ENCODE peak calls at places on chromosomes 11 and 22, in five cellular contexts. T is RWPE1, I is astrocyte of the cerebellum, O is HFFc6, Q is left ventricle myocardium inferior. F is an unnamed sample.

GRCh38 chr11:10067629-10068300 is 226.3 kb downstream of the SBF2 start:
- DNase-seq in T (no peak), I (no peak), O (no peak), Q (no peak), F (no peak)

GRCh38 chr22:23315341-23315917 is 135.1 kb downstream of the BCR start:
- DNase-seq in T (peak; percentile 22), I (peak; percentile 20), O (peak; percentile 85), Q (peak; percentile 68), F (peak; percentile 70)

GRCh38 chr11:82937554-82937953 is 36.0 kb downstream of the DDIAS start:
- DNase-seq in T (no peak), I (no peak), O (no peak), Q (no peak), F (no peak)

GRCh38 chr11:57778318-57779037 is 16.9 kb downstream of the CTNND1 start:
- DNase-seq in T (peak; percentile 91), I (peak; percentile 100), O (peak; percentile 95), Q (peak; percentile 92), F (no peak)

GRCh38 chr11:110453684-110454354 is 24.1 kb downstream of the FDX1 start:
- DNase-seq in T (no peak), I (no peak), O (no peak), Q (no peak), F (peak; percentile 39)

GRCh38 chr22:43345761-43346261 is 2.6 kb upstream of the SCUBE1 start:
- DNase-seq in T (no peak), I (no peak), O (no peak), Q (no peak), F (no peak)

GRCh38 chr11:32931605-32932004 is 39.0 kb downstream of the QSER1 start:
- DNase-seq in T (no peak), I (no peak), O (no peak), Q (no peak), F (no peak)

GRCh38 chr11:65288706-65289536 is 25.7 kb upstream of the CDC42EP2 start:
- DNase-seq in T (no peak), I (no peak), O (no peak), Q (peak; percentile 76), F (no peak)

GRCh38 chr11:132068556-132068955 is 698.1 kb downstream of the NTM start:
- DNase-seq in T (no peak), I (no peak), O (no peak), Q (no peak), F (no peak)

GRCh38 chr22:41563051-41563711 is 2.4 kb downstream of the CSDC2 start:
- DNase-seq in T (peak; percentile 48), I (no peak), O (peak; percentile 76), Q (no peak), F (no peak)

GRCh38 chr22:49230194-49230577 is 597.5 kb downstream of the BRD1 start:
- DNase-seq in T (no peak), I (no peak), O (no peak), Q (no peak), F (no peak)

GRCh38 chr11:19631657-19632325 is 80.8 kb upstream of the NAV2 start:
- DNase-seq in T (no peak), I (no peak), O (no peak), Q (no peak), F (no peak)

GRCh38 chr11:126722006-126722736 is 278.4 kb downstream of the KIRREL3 start:
- DNase-seq in T (no peak), I (no peak), O (no peak), Q (no peak), F (no peak)

GRCh38 chr22:40232624-40233023 is 54.9 kb downstream of the TNRC6B start:
- DNase-seq in T (no peak), I (no peak), O (no peak), Q (no peak), F (no peak)

GRCh38 chr11:73186886-73187285 is 31.2 kb upstream of the P2RY2 start:
- DNase-seq in T (no peak), I (no peak), O (no peak), Q (no peak), F (no peak)

GRCh38 chr22:50035131-50035881 is 22.7 kb upstream of the IL17REL start:
- DNase-seq in T (no peak), I (no peak), O (no peak), Q (no peak), F (no peak)

GRCh38 chr11:45592581-45592980 is 72.8 kb downstream of the CHST1 start:
- DNase-seq in T (no peak), I (no peak), O (no peak), Q (no peak), F (no peak)

GRCh38 chr11:209275-210121 is 2.0 kb downstream of the RIC8A start:
- DNase-seq in T (no peak), I (no peak), O (no peak), Q (no peak), F (no peak)

GRCh38 chr11:117912497-117912896 is 16.7 kb downstream of the TMPRSS13 start:
- DNase-seq in T (no peak), I (no peak), O (no peak), Q (no peak), F (no peak)

GRCh38 chr11:123526918-123527317 is 96.8 kb downstream of the GRAMD1B start:
- DNase-seq in T (no peak), I (no peak), O (no peak), Q (no peak), F (no peak)
- TF ChIP-seq CTCF in T (no peak), I (no peak), O (no peak), Q (no peak), F (no peak)

GRCh38 chr22:17890245-17890671 is 116.0 kb upstream of the BID start:
- DNase-seq in T (peak; percentile 6), I (no peak), O (no peak), Q (no peak), F (no peak)

GRCh38 chr22:17890892-17891291 is 116.6 kb upstream of the BID start:
- DNase-seq in T (no peak), I (no peak), O (no peak), Q (no peak), F (no peak)

GRCh38 chr22:17893900-17894299 is 119.6 kb upstream of the BID start:
- DNase-seq in T (no peak), I (no peak), O (no peak), Q (no peak), F (no peak)

GRCh38 chr22:17888855-17889254 is 114.6 kb upstream of the BID start:
- DNase-seq in T (no peak), I (no peak), O (no peak), Q (no peak), F (no peak)

GRCh38 chr22:17891427-17892167 is 117.3 kb upstream of the BID start:
- DNase-seq in T (no peak), I (no peak), O (no peak), Q (peak; percentile 71), F (peak; percentile 45)
- TF ChIP-seq CTCF in T (peak; percentile 14), I (peak; percentile 50), O (peak; percentile 43), Q (peak; percentile 71), F (peak; percentile 47)

DNA sequence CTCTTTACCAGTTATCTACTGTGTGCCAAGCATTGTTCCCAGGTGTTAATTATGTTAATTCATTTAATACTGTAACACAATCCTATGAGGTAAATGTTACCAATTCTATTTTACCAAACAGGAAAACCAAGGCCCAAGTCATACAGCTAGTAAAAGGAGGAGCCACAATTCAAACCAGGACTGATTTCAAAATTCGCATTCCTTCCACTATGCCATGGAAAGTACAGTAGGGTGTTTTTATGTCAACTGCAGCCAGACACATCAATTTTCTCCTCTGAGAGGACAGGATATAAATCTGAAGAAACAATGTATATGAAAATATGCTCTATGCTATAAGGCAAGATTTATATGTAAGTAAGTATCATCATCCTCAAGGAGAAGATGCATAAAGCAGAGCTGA is 104.3 kb downstream of the RPL27A start:
- DNase-seq in T (no peak), I (no peak), O (peak; percentile 36), Q (no peak), F (no peak)
- TF ChIP-seq CTCF in T (no peak), I (peak; percentile 8), O (peak; percentile 55), Q (peak; percentile 28), F (no peak)

GRCh38 chr22:28600546-28601143 is 79.0 kb downstream of the TTC28 start:
- DNase-seq in T (peak; percentile 16), I (peak; percentile 59), O (peak; percentile 68), Q (no peak), F (peak; percentile 37)
- TF ChIP-seq CTCF in T (peak; percentile 42), I (no peak), O (peak; percentile 87), Q (peak; percentile 64), F (peak; percentile 45)

DNA sequence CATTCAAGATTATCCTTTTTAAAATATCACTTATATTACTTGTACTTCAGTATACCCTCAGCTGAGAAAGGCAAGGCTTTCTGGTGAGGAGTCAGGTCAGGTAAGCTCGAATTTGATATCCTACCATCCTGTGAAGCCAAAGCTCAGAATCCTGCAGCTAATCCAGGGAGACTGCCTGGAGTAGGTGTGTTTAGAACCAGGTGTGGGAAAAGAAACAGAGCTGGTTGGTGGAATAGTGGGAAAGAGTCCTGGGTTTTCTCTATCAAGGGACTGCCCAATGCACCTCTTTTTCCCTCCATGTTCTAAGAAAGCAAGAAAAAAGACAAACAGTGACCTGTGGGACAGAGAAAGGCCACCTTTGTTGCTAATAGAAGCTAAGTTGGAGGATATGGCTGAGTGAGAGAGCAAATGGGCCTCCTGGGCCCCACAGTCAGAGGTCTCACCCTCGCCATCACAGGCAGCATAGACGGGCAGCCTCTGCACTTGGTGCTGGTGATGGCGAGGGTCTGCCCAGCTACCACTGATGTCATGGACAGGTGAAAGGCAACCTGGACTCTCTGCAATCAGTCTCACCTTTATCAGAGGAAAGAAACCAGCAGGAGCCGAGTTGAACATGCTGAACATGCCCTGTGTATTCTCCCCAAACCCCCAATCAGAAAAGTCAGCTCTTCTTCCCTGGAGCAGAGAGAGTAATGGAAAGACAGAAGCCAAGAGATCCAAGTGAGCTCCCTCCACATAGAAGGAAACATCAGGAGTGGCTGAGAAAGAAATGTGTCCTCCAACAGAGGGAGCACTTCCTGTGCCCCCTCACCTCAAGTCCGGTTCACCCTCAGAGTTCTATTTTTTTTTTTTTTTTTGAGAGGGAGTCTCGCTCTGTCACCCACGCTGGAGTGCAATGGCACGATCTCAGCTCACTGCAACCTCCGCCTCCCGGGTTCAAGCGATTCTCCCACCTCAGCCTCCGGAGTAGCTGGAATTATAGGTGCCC is 491.3 kb downstream of the BUD13 start:
- DNase-seq in T (no peak), I (no peak), O (no peak), Q (no peak), F (no peak)
- TF ChIP-seq CTCF in T (no peak), I (no peak), O (no peak), Q (no peak), F (no peak)

GRCh38 chr22:47293368-47294221 is 531.1 kb downstream of the TBC1D22A start:
- DNase-seq in T (no peak), I (no peak), O (no peak), Q (no peak), F (no peak)
- TF ChIP-seq CTCF in T (no peak), I (no peak), O (no peak), Q (no peak), F (no peak)